ENCODE peak calls at places on chromosomes 16 and 17, in seven cellular contexts. D is fibroblast of gingiva; L is aorta; H is T1000; I is NCI-H69; M is amniotic stem cell; X is activated CD4-positive, alpha-beta T cell treated with anti-CD3 and anti-CD28 coated beads, Interleukin-2, amount 50 U/mL, for 1 hour. P is an unnamed sample.

GRCh38 chr16:85460983-85461813 is 151.9 kb upstream of the GSE1 start:
- DNase-seq in H (peak), X (no peak), I (peak), M (no peak), D (peak), L (no peak), P (no peak)

GRCh38 chr16:11877374-11877773 is 26.0 kb upstream of the RSL1D1 start:
- DNase-seq in H (no peak), L (no peak), I (no peak), X (no peak), M (no peak), D (peak), P (no peak)

GRCh38 chr17:4497101-4497824 is 1.4 kb upstream of the SPNS2 start:
- DNase-seq in X (no peak), M (no peak), I (peak), L (peak), D (no peak), H (peak), P (no peak)

GRCh38 chr16:73213761-73214480 is 166.0 kb upstream of the ZFHX3 start:
- DNase-seq in H (no peak), M (no peak), D (peak), X (no peak), I (peak), L (no peak), P (no peak)

GRCh38 chr17:9146064-9146463 is 124.8 kb downstream of the NTN1 start:
- DNase-seq in L (no peak), H (no peak), D (no peak), I (no peak), X (no peak), M (no peak), P (no peak)

GRCh38 chr16:4111748-4112696 is 4.2 kb downstream of the ADCY9 start:
- DNase-seq in I (peak), L (no peak), D (no peak), M (peak), H (no peak), X (no peak), P (no peak)

GRCh38 chr17:33234233-33234632 is 58.9 kb downstream of the ASIC2 start:
- DNase-seq in D (no peak), X (no peak), L (no peak), H (no peak), I (no peak), M (no peak), P (no peak)

GRCh38 chr17:38416840-38417209 is 11.4 kb upstream of the ARHGAP23 start:
- DNase-seq in H (no peak), X (no peak), L (no peak), D (no peak), I (peak), M (no peak), P (no peak)

GRCh38 chr16:4377573-4378146 is 6.0 kb downstream of the VASN start:
- DNase-seq in H (no peak), D (no peak), X (no peak), L (no peak), I (no peak), M (no peak), P (no peak)

GRCh38 chr16:30875881-30876791 is 17.7 kb downstream of the BCL7C start:
- DNase-seq in X (no peak), L (peak), I (peak), D (no peak), H (no peak), M (no peak), P (peak)

GRCh38 chr16:84735846-84736586 is 36.2 kb downstream of the USP10 start:
- DNase-seq in L (no peak), X (peak), I (peak), M (no peak), D (no peak), H (no peak), P (peak)

GRCh38 chr16:71537643-71538042 is 11.4 kb downstream of the CHST4 start:
- DNase-seq in D (peak), X (peak), H (no peak), I (peak), L (no peak), M (no peak), P (no peak)

GRCh38 chr16:84742561-84743200 is 42.9 kb downstream of the USP10 start:
- DNase-seq in M (no peak), D (no peak), H (no peak), L (no peak), X (no peak), I (no peak), P (no peak)

GRCh38 chr17:55318081-55318480 is 53.3 kb downstream of the HLF start:
- DNase-seq in X (no peak), H (no peak), M (no peak), L (no peak), D (no peak), I (no peak), P (no peak)

GRCh38 chr17:57636985-57637667 is 108.0 kb downstream of the CCDC182 start:
- DNase-seq in M (no peak), H (no peak), D (peak), X (no peak), L (no peak), I (peak), P (no peak)

GRCh38 chr17:74677558-74678466 is 34.9 kb downstream of the CD300LF start:
- DNase-seq in M (no peak), H (no peak), L (no peak), D (no peak), I (peak), X (no peak), P (no peak)

GRCh38 chr17:74211929-74212261 is 1.5 kb upstream of the TTYH2 start:
- DNase-seq in M (no peak), D (peak), L (no peak), H (no peak), I (no peak), X (no peak), P (no peak)

GRCh38 chr17:68457168-68457538 is at the start of gene WIPI1:
- DNase-seq in D (no peak), X (no peak), H (peak), I (no peak), L (no peak), M (no peak), P (no peak)

GRCh38 chr16:19771796-19772195 is 53.7 kb downstream of the IQCK start:
- DNase-seq in D (no peak), H (no peak), X (no peak), M (no peak), L (no peak), I (peak), P (no peak)